ENCODE peak calls at places on chromosomes 7 and 10, in eight cellular contexts. W, E, Y, A, T, K, Q and V are unnamed samples.

GRCh38 chr7:19815546-19815945 is 42.1 kb upstream of the TMEM196 start:
- DNase-seq in W (no peak), E (no peak), Y (no peak), A (no peak), T (no peak), K (no peak), Q (peak), V (no peak)

GRCh38 chr7:128427289-128427891 is 17.6 kb upstream of the IMPDH1 start:
- DNase-seq in W (peak), E (peak), Y (no peak), A (no peak), T (peak), K (peak), Q (peak), V (no peak)

GRCh38 chr7:156518466-156518865 is 122.1 kb upstream of the RNF32 start:
- DNase-seq in W (no peak), E (no peak), Y (no peak), A (no peak), T (no peak), K (no peak), Q (no peak), V (no peak)

GRCh38 chr10:988667-989545 is 672 bp downstream of the GTPBP4 start:
- DNase-seq in W (no peak), E (no peak), Y (no peak), A (no peak), T (no peak), K (no peak), Q (peak), V (no peak)

GRCh38 chr10:104556831-104557230 is 84.3 kb upstream of the SORCS3 start:
- DNase-seq in W (no peak), E (no peak), Y (no peak), A (no peak), T (no peak), K (no peak), Q (no peak), V (no peak)

GRCh38 chr10:129372168-129372567 is 94.9 kb upstream of the MGMT start:
- DNase-seq in W (no peak), E (no peak), Y (no peak), A (no peak), T (no peak), K (no peak), Q (no peak), V (no peak)

GRCh38 chr7:146004805-146005204 is 111.8 kb upstream of the CNTNAP2 start:
- DNase-seq in W (no peak), E (no peak), Y (no peak), A (no peak), T (no peak), K (no peak), Q (no peak), V (no peak)

GRCh38 chr7:129501760-129502707 is at the start of gene SMKR1:
- DNase-seq in W (peak), E (peak), Y (peak), A (peak), T (peak), K (peak), Q (peak), V (peak)

GRCh38 chr7:128692623-128693270 is 20.7 kb downstream of the GARIN1A start:
- DNase-seq in W (peak), E (no peak), Y (no peak), A (no peak), T (no peak), K (no peak), Q (no peak), V (no peak)

GRCh38 chr7:129798616-129799349 is 154.0 kb downstream of the UBE2H start:
- DNase-seq in W (no peak), E (no peak), Y (no peak), A (no peak), T (no peak), K (no peak), Q (no peak), V (peak)

GRCh38 chr7:30447466-30447865 is 31.1 kb downstream of the NOD1 start:
- DNase-seq in W (no peak), E (no peak), Y (no peak), A (no peak), T (no peak), K (no peak), Q (no peak), V (no peak)

GRCh38 chr10:71835671-71836593 is 15.1 kb downstream of the PSAP start:
- DNase-seq in W (no peak), E (no peak), Y (peak), A (peak), T (no peak), K (no peak), Q (peak), V (peak)